ENCODE peak calls at places on chromosomes 16 and 17, in four cellular contexts. M, U, R and J are unnamed samples.

GRCh38 chr16:3503513-3503912 is 2.7 kb downstream of the CLUAP1 start:
- DNase-seq in M (no peak), U (no peak), R (no peak), J (no peak)

GRCh38 chr16:870856-871561 is 70.5 kb upstream of the GNG13 start:
- DNase-seq in M (no peak), U (no peak), R (no peak), J (peak)

GRCh38 chr17:21371511-21372081 is 4.6 kb upstream of the KCNJ12 start:
- DNase-seq in M (no peak), U (no peak), R (no peak), J (no peak)

GRCh38 chr16:56776562-56776961 is 46.6 kb downstream of the NUP93 start:
- DNase-seq in M (no peak), U (no peak), R (no peak), J (no peak)

GRCh38 chr17:33142703-33143299 is 150.3 kb downstream of the ASIC2 start:
- DNase-seq in M (no peak), U (no peak), R (no peak), J (no peak)

GRCh38 chr17:80216473-80217456 is 3.4 kb downstream of the SGSH start:
- DNase-seq in M (no peak), U (no peak), R (no peak), J (no peak)

GRCh38 chr17:45346255-45347015 is 29.6 kb upstream of the MAP3K14 start:
- DNase-seq in M (no peak), U (no peak), R (no peak), J (no peak)

GRCh38 chr16:70750893-70751467 is 50.0 kb downstream of the VAC14 start:
- DNase-seq in M (no peak), U (no peak), R (no peak), J (peak)

GRCh38 chr17:8210761-8211458 is 535 bp upstream of the AURKB start:
- DNase-seq in M (no peak), U (no peak), R (no peak), J (no peak)

GRCh38 chr17:2797226-2797625 is 988 bp downstream of the RAP1GAP2 start:
- DNase-seq in M (no peak), U (no peak), R (no peak), J (no peak)

GRCh38 chr17:1495265-1495664 is 2.8 kb upstream of the MYO1C start:
- DNase-seq in M (no peak), U (no peak), R (no peak), J (peak)

GRCh38 chr17:39787743-39788484 is 50.2 kb downstream of the GRB7 start:
- DNase-seq in M (no peak), U (no peak), R (no peak), J (no peak)

GRCh38 chr16:12271006-12271405 is 294.5 kb downstream of the SNX29 start:
- DNase-seq in M (no peak), U (peak), R (no peak), J (no peak)

GRCh38 chr16:22004321-22004720 is 3.4 kb upstream of the PDZD9 start:
- DNase-seq in M (no peak), U (no peak), R (no peak), J (no peak)

GRCh38 chr16:16001856-16002255 is 52.4 kb downstream of the ABCC1 start:
- DNase-seq in M (no peak), U (no peak), R (no peak), J (no peak)

GRCh38 chr17:65515959-65516948 is 45.2 kb downstream of the AXIN2 start:
- DNase-seq in M (no peak), U (no peak), R (no peak), J (no peak)

GRCh38 chr16:83517398-83517797 is 290.4 kb upstream of the HSBP1 start:
- DNase-seq in M (no peak), U (no peak), R (no peak), J (no peak)

GRCh38 chr17:56173958-56174357 is 20.7 kb downstream of the ANKFN1 start:
- DNase-seq in M (no peak), U (no peak), R (no peak), J (no peak)

GRCh38 chr17:4369557-4370230 is 3.2 kb upstream of the UBE2G1 start:
- DNase-seq in M (no peak), U (no peak), R (no peak), J (peak)

GRCh38 chr17:40596261-40596919 is 31.1 kb upstream of the CCR7 start:
- DNase-seq in M (no peak), U (no peak), R (no peak), J (no peak)

GRCh38 chr16:70396209-70396904 is 42.5 kb downstream of the ST3GAL2 start:
- DNase-seq in M (no peak), U (peak), R (no peak), J (no peak)

GRCh38 chr17:40086150-40087044 is 14.0 kb downstream of the NR1D1 start:
- DNase-seq in M (peak), U (peak), R (no peak), J (peak)

GRCh38 chr17:59652119-59652518 is 32.4 kb downstream of the CLTC start:
- DNase-seq in M (no peak), U (no peak), R (no peak), J (no peak)

GRCh38 chr17:4433515-4434031 is at the start of gene SPNS3:
- DNase-seq in M (no peak), U (no peak), R (no peak), J (no peak)

GRCh38 chr16:21083729-21084268 is 66.8 kb downstream of the DNAH3 start:
- DNase-seq in M (peak), U (no peak), R (no peak), J (peak)

GRCh38 chr17:56756536-56756935 is 77.2 kb downstream of the C17orf67 start:
- DNase-seq in M (no peak), U (no peak), R (no peak), J (no peak)

GRCh38 chr16:74723224-74723623 is 22.6 kb upstream of the MLKL start:
- DNase-seq in M (no peak), U (no peak), R (no peak), J (no peak)

GRCh38 chr16:81558444-81559175 is 114.0 kb downstream of the CMIP start:
- DNase-seq in M (no peak), U (peak), R (no peak), J (peak)

GRCh38 chr16:66988197-66988788 is at the start of gene CES4A:
- DNase-seq in M (no peak), U (no peak), R (no peak), J (no peak)

GRCh38 chr17:9644910-9645751 is at the start of gene USP43:
- DNase-seq in M (no peak), U (no peak), R (no peak), J (no peak)

GRCh38 chr17:81536299-81537290 is 8.4 kb downstream of the FSCN2 start:
- DNase-seq in M (no peak), U (no peak), R (no peak), J (no peak)

GRCh38 chr17:48852251-48852650 is 21.4 kb downstream of the CALCOCO2 start:
- DNase-seq in M (no peak), U (no peak), R (no peak), J (no peak)